ENCODE peak calls at places on chromosomes 13 and 19, in seven cellular contexts. T is choroid plexus epithelial cell; V is cardiac fibroblast; G is AG04450; L is CD8-positive, alpha-beta memory T cell; Y is fibroblast of pulmonary artery; E is coronary artery. K is an unnamed sample.

GRCh38 chr13:97116754-97117153 is 105.4 kb upstream of the MBNL2 start:
- DNase-seq in T (peak), V (peak), G (no peak), L (no peak), Y (peak), E (no peak), K (peak)

GRCh38 chr13:113901642-113902041 is 37.8 kb upstream of the GAS6 start:
- DNase-seq in T (no peak), V (no peak), G (no peak), L (no peak), Y (no peak), E (no peak), K (no peak)

GRCh38 chr19:2500157-2500556 is 24.2 kb downstream of the GADD45B start:
- DNase-seq in T (no peak), V (no peak), G (no peak), L (no peak), Y (no peak), E (no peak), K (no peak)

GRCh38 chr13:75774176-75774575 is 138.0 kb downstream of the LMO7 start:
- DNase-seq in T (no peak), V (no peak), G (no peak), L (no peak), Y (no peak), E (no peak), K (no peak)

GRCh38 chr13:35700661-35701060 is 224.2 kb upstream of the MAB21L1 start:
- DNase-seq in T (peak), V (no peak), G (no peak), L (no peak), Y (no peak), E (no peak), K (no peak)

GRCh38 chr19:45577111-45577905 is 7.3 kb downstream of the OPA3 start:
- DNase-seq in T (peak), V (peak), G (peak), L (no peak), Y (peak), E (no peak), K (peak)

GRCh38 chr19:49150106-49150943 is 4.9 kb downstream of the HRC start:
- DNase-seq in T (peak), V (peak), G (no peak), L (no peak), Y (peak), E (peak), K (peak)

GRCh38 chr13:59750860-59751259 is 412.9 kb downstream of the DIAPH3 start:
- DNase-seq in T (peak), V (peak), G (peak), L (no peak), Y (peak), E (no peak), K (no peak)

GRCh38 chr13:97257800-97258799 is 36.0 kb downstream of the MBNL2 start:
- DNase-seq in T (peak), V (peak), G (no peak), L (no peak), Y (peak), E (peak), K (no peak)

GRCh38 chr13:94416454-94417080 is 62.9 kb downstream of the DCT start:
- DNase-seq in T (peak), V (peak), G (no peak), L (no peak), Y (peak), E (no peak), K (no peak)

GRCh38 chr13:23730251-23730650 is 158.9 kb downstream of the MIPEP start:
- DNase-seq in T (no peak), V (no peak), G (no peak), L (no peak), Y (no peak), E (no peak), K (no peak)

GRCh38 chr13:24148414-24149305 is 11.9 kb upstream of the SPATA13 start:
- DNase-seq in T (peak), V (peak), G (peak), L (no peak), Y (peak), E (no peak), K (peak)

GRCh38 chr13:44819762-44820161 is 169.5 kb downstream of the NUFIP1 start:
- DNase-seq in T (no peak), V (no peak), G (peak), L (no peak), Y (no peak), E (no peak), K (no peak)

GRCh38 chr13:23469901-23470525 is 36.5 kb upstream of the SACS start:
- DNase-seq in T (peak), V (no peak), G (no peak), L (no peak), Y (peak), E (no peak), K (peak)

DNA sequence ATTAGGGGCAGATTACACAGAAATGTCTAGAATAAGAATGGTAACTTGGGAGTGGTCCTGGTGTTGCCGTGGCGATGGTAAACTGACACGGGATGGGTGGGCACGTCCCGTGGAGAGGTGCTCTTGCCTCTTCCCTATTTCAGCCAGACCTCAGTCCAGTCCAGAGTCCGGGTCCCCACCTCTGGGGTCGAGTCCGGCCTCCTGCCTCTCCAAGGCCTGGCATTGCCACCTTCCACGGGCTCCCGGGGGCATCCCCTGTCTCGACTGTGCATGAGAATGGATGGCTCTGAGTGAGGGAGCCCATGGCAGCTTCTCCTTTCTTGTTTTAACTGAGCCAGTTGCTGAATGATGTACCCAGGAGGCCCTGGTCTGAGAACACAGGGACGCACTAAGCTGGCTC is 142.3 kb downstream of the SOX1 start:
- DNase-seq in T (no peak), V (no peak), G (no peak), L (no peak), Y (no peak), E (peak), K (no peak)
- H3K4me3 ChIP-seq in T (no peak), V (no peak), G (no peak), L (no peak), Y (no peak), E (no peak), K (no peak)

DNA sequence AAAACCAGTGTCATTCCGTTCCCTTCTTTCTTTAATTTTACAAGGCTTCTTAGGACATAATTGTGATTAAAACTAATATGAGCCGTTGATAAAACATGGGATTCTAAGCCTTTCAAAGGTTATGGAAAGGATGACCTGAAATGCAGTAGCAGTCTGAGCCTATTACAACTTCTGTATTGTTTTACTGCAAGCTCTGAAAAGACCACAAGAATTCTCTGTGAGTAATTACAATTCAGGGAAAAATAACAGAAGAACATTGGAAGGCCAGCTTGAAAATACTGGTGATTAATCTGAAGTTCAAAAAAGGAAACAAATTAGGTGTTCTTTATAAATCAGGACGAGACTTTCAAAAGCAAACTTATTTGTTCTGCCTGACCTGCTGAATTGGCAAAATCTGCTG is 529.8 kb downstream of the PCDH9 start:
- DNase-seq in T (no peak), V (no peak), G (no peak), L (no peak), Y (no peak), E (no peak), K (no peak)
- H3K4me3 ChIP-seq in T (no peak), V (no peak), G (no peak), L (no peak), Y (no peak), E (no peak), K (no peak)

GRCh38 chr19:50693064-50693975 is 26.3 kb downstream of the SHANK1 start:
- DNase-seq in T (no peak), V (no peak), G (no peak), L (no peak), Y (no peak), E (no peak), K (no peak)

GRCh38 chr19:50697414-50698124 is 22.0 kb downstream of the SHANK1 start:
- DNase-seq in T (no peak), V (no peak), G (no peak), L (no peak), Y (no peak), E (no peak), K (no peak)

GRCh38 chr19:50696065-50696425 is 23.6 kb downstream of the SHANK1 start:
- DNase-seq in T (no peak), V (no peak), G (no peak), L (no peak), Y (no peak), E (no peak), K (no peak)

GRCh38 chr19:50694815-50695145 is 24.8 kb downstream of the SHANK1 start:
- DNase-seq in T (no peak), V (no peak), G (no peak), L (no peak), Y (no peak), E (no peak), K (no peak)

DNA sequence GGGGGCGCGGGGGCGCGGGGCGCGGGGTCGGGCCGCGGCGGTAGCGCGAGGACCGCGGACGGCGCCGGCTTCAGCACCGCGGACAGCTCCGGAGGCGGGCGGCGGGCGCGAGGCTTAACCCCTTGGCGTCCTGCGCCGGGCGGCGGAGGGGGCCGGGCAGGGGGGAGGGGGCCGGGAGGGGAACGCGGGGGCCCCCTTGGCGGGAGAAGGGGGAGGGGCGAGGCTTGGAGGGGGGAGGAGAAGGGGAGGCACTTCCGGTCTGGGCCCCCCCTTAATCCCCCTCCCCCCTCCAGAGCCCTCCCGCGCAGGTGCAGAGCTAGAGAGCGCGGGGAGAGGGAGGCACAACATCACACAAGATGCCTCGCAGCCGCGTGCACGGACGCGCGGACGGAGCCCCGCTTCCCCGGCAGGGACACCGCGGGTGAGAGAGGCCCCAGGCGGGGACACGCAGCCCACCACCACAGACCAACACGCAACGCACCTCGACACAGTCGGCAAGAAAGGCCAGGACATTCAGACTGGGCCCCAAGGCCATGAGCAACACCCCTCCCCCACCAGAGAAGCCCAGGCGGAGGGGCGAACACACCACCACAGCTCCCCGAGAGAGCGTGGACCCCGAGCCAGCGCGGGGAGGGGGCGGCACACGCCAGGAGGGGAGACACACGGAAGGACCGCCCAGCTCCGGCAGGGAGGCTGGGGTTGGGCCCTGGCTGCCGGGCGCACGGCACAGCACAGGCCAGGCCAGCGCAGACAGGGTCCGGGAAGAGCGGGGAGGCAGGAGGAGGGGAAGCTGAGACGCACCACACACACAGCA is 24.1 kb downstream of the SHANK1 start:
- DNase-seq in T (no peak), V (peak), G (no peak), L (peak), Y (peak), E (no peak), K (no peak)
- H3K4me3 ChIP-seq in T (no peak), V (no peak), G (no peak), L (no peak), Y (no peak), E (no peak), K (no peak)

GRCh38 chr13:38372818-38373217 is 23.2 kb downstream of the UFM1 start:
- DNase-seq in T (peak), V (no peak), G (no peak), L (no peak), Y (no peak), E (no peak), K (no peak)
- H3K4me3 ChIP-seq in T (no peak), V (no peak), G (no peak), L (no peak), Y (no peak), E (no peak), K (no peak)